ENCODE peak calls at places on chromosomes 3 and 15, in eight cellular contexts. B, I, E, T, V, L, J and S are unnamed samples.
A peak's percentile ranks its signal among the peaks of the same experiment; 100 is the strongest.

GRCh38 chr3:90091557-90091956 is 984.1 kb downstream of the EPHA3 start:
- DNase-seq in E (peak; percentile 17), T (peak; percentile 86), B (no peak), V (no peak), I (no peak), L (no peak), J (no peak), S (peak; percentile 17)

GRCh38 chr3:58537412-58538301 is 667 bp upstream of the ACOX2 start:
- DNase-seq in V (no peak), L (no peak), I (no peak), B (no peak), E (no peak), T (no peak), J (no peak), S (no peak)

GRCh38 chr3:84108442-84108971 is 850.3 kb upstream of the CADM2 start:
- DNase-seq in J (no peak), E (no peak), T (peak; percentile 76), L (no peak), I (no peak), V (no peak), B (no peak), S (peak; percentile 16)

GRCh38 chr3:169613053-169613803 is 50.3 kb downstream of the MECOM start:
- DNase-seq in V (peak; percentile 44), J (no peak), L (no peak), E (no peak), T (peak; percentile 72), B (no peak), I (no peak), S (no peak)

GRCh38 chr15:57552678-57553334 is 38.9 kb upstream of the MYZAP start:
- DNase-seq in L (no peak), J (no peak), B (no peak), T (no peak), E (no peak), I (no peak), V (no peak), S (no peak)

GRCh38 chr3:18712713-18713575 is 287.8 kb upstream of the SATB1 start:
- DNase-seq in I (no peak), T (no peak), V (no peak), B (no peak), J (no peak), L (no peak), E (no peak), S (no peak)

GRCh38 chr3:17301271-17301670 is 416.5 kb downstream of the PLCL2 start:
- DNase-seq in I (no peak), B (no peak), L (no peak), J (no peak), V (no peak), T (no peak), E (no peak), S (no peak)

GRCh38 chr15:29825205-29825604 is 2.9 kb upstream of the TJP1 start:
- DNase-seq in I (no peak), B (no peak), V (peak; percentile 53), T (no peak), E (no peak), L (no peak), J (no peak), S (no peak)

GRCh38 chr3:126130081-126130855 is 46.3 kb upstream of the SLC41A3 start:
- DNase-seq in J (peak; percentile 32), T (no peak), E (peak; percentile 1), L (no peak), B (peak; percentile 60), I (peak; percentile 48), V (no peak), S (peak; percentile 77)

GRCh38 chr3:18635215-18635614 is 210.1 kb upstream of the SATB1 start:
- DNase-seq in V (no peak), L (no peak), T (no peak), I (no peak), E (no peak), J (no peak), B (no peak), S (no peak)

GRCh38 chr3:122992628-122993570 is 34.7 kb downstream of the SEMA5B start:
- DNase-seq in I (peak; percentile 83), L (no peak), J (no peak), V (no peak), T (no peak), B (no peak), E (no peak), S (peak; percentile 19)

GRCh38 chr15:89810837-89811236 is 3.8 kb downstream of the ANPEP start:
- DNase-seq in T (no peak), E (no peak), I (no peak), J (no peak), B (no peak), V (no peak), L (no peak), S (no peak)

GRCh38 chr15:100596792-100597191 is 5.2 kb downstream of the LINS1 start:
- DNase-seq in T (no peak), L (peak; percentile 75), B (no peak), V (no peak), J (peak; percentile 38), E (peak; percentile 16), I (no peak), S (no peak)

GRCh38 chr3:129228891-129229585 is 20.4 kb upstream of the COPG1 start:
- DNase-seq in E (no peak), V (peak; percentile 53), T (peak; percentile 69), L (no peak), I (no peak), B (no peak), J (no peak), S (peak; percentile 85)

GRCh38 chr15:74393423-74393822 is 26.0 kb upstream of the CYP11A1 start:
- DNase-seq in V (no peak), T (no peak), E (no peak), B (no peak), L (no peak), J (no peak), I (no peak), S (no peak)

GRCh38 chr3:131282379-131282778 is 99.2 kb upstream of the NUDT16 start:
- DNase-seq in B (no peak), I (no peak), V (no peak), L (no peak), E (no peak), J (no peak), T (no peak), S (no peak)

GRCh38 chr3:138943724-138944131 is 3.2 kb downstream of the FOXL2 start:
- DNase-seq in V (peak; percentile 37), B (no peak), L (no peak), T (peak; percentile 43), I (no peak), E (no peak), J (no peak), S (no peak)
- H3K27me3 ChIP-seq in V (peaks cover 79% of the 10 kb centered on the region), B (peaks cover 99% of the 10 kb centered on the region), L (peaks cover 98% of the 10 kb centered on the region), T (peaks cover 52% of the 10 kb centered on the region), I (peaks cover 48% of the 10 kb centered on the region), E (peaks cover 99% of the 10 kb centered on the region), J (peaks cover 99% of the 10 kb centered on the region), S (peaks cover 6% of the 10 kb centered on the region)

GRCh38 chr3:134281912-134282658 is 31.4 kb upstream of the RYK start:
- DNase-seq in I (no peak), V (no peak), E (no peak), B (no peak), J (no peak), T (peak; percentile 61), L (no peak), S (no peak)

GRCh38 chr3:134282659-134283047 is 32.0 kb upstream of the RYK start:
- DNase-seq in V (no peak), J (no peak), E (no peak), I (no peak), L (no peak), B (no peak), T (peak; percentile 22), S (no peak)

GRCh38 chr3:134279466-134279865 is 28.8 kb upstream of the RYK start:
- DNase-seq in I (no peak), B (no peak), T (no peak), L (no peak), E (no peak), J (no peak), V (no peak), S (no peak)

GRCh38 chr3:134274571-134274970 is 23.9 kb upstream of the RYK start:
- DNase-seq in T (no peak), L (no peak), I (no peak), V (no peak), E (no peak), J (no peak), B (no peak), S (no peak)

GRCh38 chr3:134277271-134277670 is 26.6 kb upstream of the RYK start:
- DNase-seq in T (no peak), V (no peak), J (no peak), I (no peak), E (no peak), L (no peak), B (no peak), S (no peak)
- H3K27me3 ChIP-seq in T (no peaks in the 10 kb centered on the region), V (peaks cover 21% of the 10 kb centered on the region), J (no peaks in the 10 kb centered on the region), I (no peaks in the 10 kb centered on the region), E (no peaks in the 10 kb centered on the region), L (no peaks in the 10 kb centered on the region), B (no peaks in the 10 kb centered on the region), S (no peaks in the 10 kb centered on the region)

GRCh38 chr3:187667526-187667925 is 2.7 kb downstream of the SST start:
- DNase-seq in V (no peak), B (no peak), J (no peak), T (no peak), L (no peak), I (no peak), E (no peak), S (no peak)

GRCh38 chr3:187669675-187670504 is at the start of gene SST:
- DNase-seq in E (peak; percentile 38), L (no peak), B (peak; percentile 68), T (peak; percentile 88), J (peak; percentile 36), I (peak; percentile 59), V (peak; percentile 45), S (no peak)

GRCh38 chr3:187678869-187679268 is 8.7 kb upstream of the SST start:
- DNase-seq in V (peak; percentile 42), T (peak; percentile 86), B (no peak), L (no peak), I (no peak), E (peak; percentile 49), J (no peak), S (no peak)

GRCh38 chr3:187677604-187678003 is 7.4 kb upstream of the SST start:
- DNase-seq in L (no peak), B (no peak), E (no peak), I (no peak), J (no peak), T (no peak), V (no peak), S (no peak)

GRCh38 chr3:187673012-187673411 is 2.8 kb upstream of the SST start:
- DNase-seq in L (no peak), T (peak; percentile 59), I (no peak), E (no peak), B (no peak), V (no peak), J (no peak), S (no peak)
- H3K27me3 ChIP-seq in L (peaks cover 58% of the 10 kb centered on the region), T (peaks cover 5% of the 10 kb centered on the region), I (peaks cover 6% of the 10 kb centered on the region), E (peaks cover 41% of the 10 kb centered on the region), B (peaks cover 25% of the 10 kb centered on the region), V (peaks cover 2% of the 10 kb centered on the region), J (peaks cover 18% of the 10 kb centered on the region), S (peaks cover 95% of the 10 kb centered on the region)

DNA sequence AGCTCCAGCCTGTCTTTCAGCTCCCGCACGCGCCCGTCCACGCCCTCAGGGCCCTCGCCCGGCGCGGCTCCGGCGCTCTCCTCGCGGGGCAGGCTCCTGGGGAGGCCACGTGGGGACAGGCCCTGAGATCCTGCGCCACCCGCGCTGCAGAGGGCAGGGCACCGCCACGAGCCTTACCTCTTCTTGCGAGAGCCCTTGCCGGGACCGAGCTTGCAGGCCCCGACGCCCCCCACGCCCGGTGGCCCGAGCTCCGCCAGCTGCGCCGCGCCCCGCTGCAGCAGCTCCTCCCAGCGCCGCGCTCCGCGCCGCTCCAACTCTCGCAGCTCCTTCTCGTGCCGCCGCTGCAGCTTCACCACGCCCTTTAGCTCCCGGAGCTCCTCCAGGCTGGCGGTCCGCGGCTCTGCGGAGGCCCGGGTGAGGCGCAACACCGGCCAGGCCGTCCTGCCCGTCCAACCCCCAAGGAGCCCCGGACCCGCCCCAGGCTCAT is 8.3 kb upstream of the ANKRD63 start:
- DNase-seq in J (no peak), T (peak; percentile 71), E (no peak), I (no peak), V (peak; percentile 36), L (no peak), B (peak; percentile 82), S (peak; percentile 59)
- H3K27me3 ChIP-seq in J (no peaks in the 10 kb centered on the region), T (peaks cover 2% of the 10 kb centered on the region), E (peaks cover 11% of the 10 kb centered on the region), I (no peaks in the 10 kb centered on the region), V (peaks cover 27% of the 10 kb centered on the region), L (no peaks in the 10 kb centered on the region), B (no peaks in the 10 kb centered on the region), S (no peaks in the 10 kb centered on the region)